ENCODE peak calls at places on chromosome X, in four cellular contexts. E is SHP77, X is lung, O is brain microvascular endothelial cell. F is an unnamed sample.

GRCh38 chrX:2657532-2657931 is 33.6 kb upstream of the CD99 start:
- DNase-seq in E (no peak), X (no peak), O (no peak), F (no peak)

GRCh38 chrX:14913241-14913640 is 40.0 kb downstream of the MOSPD2 start:
- DNase-seq in E (no peak), X (no peak), O (peak), F (no peak)

GRCh38 chrX:134732676-134733075 is 74.4 kb upstream of the PLAC1 start:
- DNase-seq in E (no peak), X (no peak), O (no peak), F (no peak)

GRCh38 chrX:112642349-112642748 is 37.4 kb downstream of the LHFPL1 start:
- DNase-seq in E (peak), X (peak), O (peak), F (peak)

GRCh38 chrX:30654989-30655607 is 1.9 kb downstream of the GK start:
- DNase-seq in E (no peak), X (no peak), O (no peak), F (no peak)

GRCh38 chrX:44175455-44175854 is 168.0 kb downstream of the EFHC2 start:
- DNase-seq in E (no peak), X (no peak), O (no peak), F (no peak)

GRCh38 chrX:71622347-71623104 is 4.2 kb upstream of the CXCR3 start:
- DNase-seq in E (peak), X (peak), O (peak), F (peak)

GRCh38 chrX:360496-361150 is 26.1 kb downstream of the PPP2R3B start:
- DNase-seq in E (no peak), X (no peak), O (no peak), F (no peak)

GRCh38 chrX:17703201-17703600 is 34.1 kb upstream of the SCML1 start:
- DNase-seq in E (no peak), X (no peak), O (no peak), F (no peak)